ENCODE peak calls at places on chromosomes 12 and 14, in eight cellular contexts. X, I, P, V, D, B, L and F are unnamed samples.

GRCh38 chr12:46174061-46174662 is 94.7 kb downstream of the SLC38A1 start:
- DNase-seq in X (no peak), I (no peak), P (no peak), V (no peak), D (no peak), B (no peak), L (no peak), F (no peak)

GRCh38 chr12:1523558-1524050 is 70.8 kb downstream of the FBXL14 start:
- DNase-seq in X (no peak), I (no peak), P (no peak), V (no peak), D (no peak), B (no peak), L (no peak), F (peak; percentile 85)

GRCh38 chr12:65867428-65867827 is 43.1 kb downstream of the HMGA2 start:
- DNase-seq in X (no peak), I (no peak), P (no peak), V (no peak), D (peak; percentile 88), B (no peak), L (no peak), F (no peak)

GRCh38 chr14:52961060-52961639 is 10.3 kb upstream of the FERMT2 start:
- DNase-seq in X (peak; percentile 51), I (peak; percentile 73), P (peak; percentile 47), V (peak; percentile 85), D (peak; percentile 80), B (peak; percentile 68), L (peak; percentile 49), F (peak; percentile 91)

GRCh38 chr12:52473738-52474137 is at the start of gene KRT6C:
- DNase-seq in X (no peak), I (no peak), P (no peak), V (no peak), D (no peak), B (no peak), L (no peak), F (no peak)

GRCh38 chr12:20194171-20194570 is 174.2 kb upstream of the PDE3A start:
- DNase-seq in X (no peak), I (peak; percentile 26), P (no peak), V (no peak), D (peak; percentile 66), B (no peak), L (no peak), F (peak; percentile 89)

GRCh38 chr12:12466157-12466556 is 96.5 kb downstream of the DUSP16 start:
- DNase-seq in X (no peak), I (no peak), P (no peak), V (no peak), D (no peak), B (peak; percentile 89), L (no peak), F (no peak)

GRCh38 chr12:94841904-94842610 is 161.4 kb downstream of the NDUFA12 start:
- DNase-seq in X (no peak), I (no peak), P (no peak), V (no peak), D (no peak), B (no peak), L (no peak), F (no peak)

GRCh38 chr14:42222924-42223471 is 616.3 kb downstream of the LRFN5 start:
- DNase-seq in X (no peak), I (peak; percentile 60), P (peak; percentile 89), V (peak; percentile 26), D (peak; percentile 69), B (no peak), L (peak; percentile 61), F (no peak)

GRCh38 chr12:94071258-94071657 is 77.1 kb upstream of the PLXNC1 start:
- DNase-seq in X (no peak), I (no peak), P (no peak), V (no peak), D (no peak), B (no peak), L (no peak), F (no peak)

GRCh38 chr12:50188875-50189575 is 21.9 kb upstream of the CERS5 start:
- DNase-seq in X (no peak), I (no peak), P (no peak), V (no peak), D (no peak), B (no peak), L (no peak), F (no peak)

GRCh38 chr12:64145226-64145625 is 76.9 kb downstream of the KICS2 start:
- DNase-seq in X (no peak), I (no peak), P (no peak), V (no peak), D (no peak), B (no peak), L (no peak), F (no peak)